ENCODE peak calls at places on chromosomes 11 and 22, in eight cellular contexts. One of them, this sample, is unnamed.

GRCh38 chr11:125625225-125625593 is 246 bp downstream of the CHEK1 start:
- DNase-seq in fibroblast of mammary gland: no peak
- DNase-seq in effector memory CD4-positive, alpha-beta T cell: no peak
- DNase-seq in thoracic aorta: no peak
- DNase-seq in left ventricle myocardium inferior: no peak
- DNase-seq in nephron progenitor cell: no peak
- DNase-seq in pons: no peak
- DNase-seq in AG09309: peak
- DNase-seq in this sample: peak

GRCh38 chr22:41619979-41620645 is 731 bp downstream of the DESI1 start:
- DNase-seq in fibroblast of mammary gland: no peak
- DNase-seq in effector memory CD4-positive, alpha-beta T cell: peak
- DNase-seq in thoracic aorta: no peak
- DNase-seq in left ventricle myocardium inferior: peak
- DNase-seq in nephron progenitor cell: peak
- DNase-seq in pons: no peak
- DNase-seq in AG09309: no peak
- DNase-seq in this sample: no peak

GRCh38 chr22:22401381-22401780 is 107.2 kb downstream of the ZNF280B start:
- DNase-seq in fibroblast of mammary gland: no peak
- DNase-seq in effector memory CD4-positive, alpha-beta T cell: no peak
- DNase-seq in thoracic aorta: no peak
- DNase-seq in left ventricle myocardium inferior: no peak
- DNase-seq in nephron progenitor cell: no peak
- DNase-seq in pons: no peak
- DNase-seq in AG09309: no peak
- DNase-seq in this sample: no peak

GRCh38 chr11:114250993-114251796 is 45.0 kb upstream of the NNMT start:
- DNase-seq in fibroblast of mammary gland: peak
- DNase-seq in effector memory CD4-positive, alpha-beta T cell: no peak
- DNase-seq in thoracic aorta: no peak
- DNase-seq in left ventricle myocardium inferior: peak
- DNase-seq in nephron progenitor cell: no peak
- DNase-seq in pons: no peak
- DNase-seq in AG09309: no peak
- DNase-seq in this sample: no peak

GRCh38 chr22:25514436-25514835 is 50.0 kb upstream of the GRK3 start:
- DNase-seq in fibroblast of mammary gland: no peak
- DNase-seq in effector memory CD4-positive, alpha-beta T cell: no peak
- DNase-seq in thoracic aorta: no peak
- DNase-seq in left ventricle myocardium inferior: no peak
- DNase-seq in nephron progenitor cell: no peak
- DNase-seq in pons: no peak
- DNase-seq in AG09309: no peak
- DNase-seq in this sample: no peak

GRCh38 chr11:128728767-128729587 is 35.1 kb downstream of the FLI1 start:
- DNase-seq in fibroblast of mammary gland: no peak
- DNase-seq in effector memory CD4-positive, alpha-beta T cell: no peak
- DNase-seq in thoracic aorta: no peak
- DNase-seq in left ventricle myocardium inferior: no peak
- DNase-seq in nephron progenitor cell: no peak
- DNase-seq in pons: no peak
- DNase-seq in AG09309: no peak
- DNase-seq in this sample: no peak

GRCh38 chr11:130426223-130427048 is 2.0 kb downstream of the ADAMTS8 start:
- DNase-seq in fibroblast of mammary gland: no peak
- DNase-seq in effector memory CD4-positive, alpha-beta T cell: no peak
- DNase-seq in thoracic aorta: no peak
- DNase-seq in left ventricle myocardium inferior: no peak
- DNase-seq in nephron progenitor cell: no peak
- DNase-seq in pons: peak
- DNase-seq in AG09309: no peak
- DNase-seq in this sample: peak

GRCh38 chr22:38882972-38883622 is 11.1 kb upstream of the CBX6 start:
- DNase-seq in fibroblast of mammary gland: no peak
- DNase-seq in effector memory CD4-positive, alpha-beta T cell: no peak
- DNase-seq in thoracic aorta: no peak
- DNase-seq in left ventricle myocardium inferior: no peak
- DNase-seq in nephron progenitor cell: no peak
- DNase-seq in pons: no peak
- DNase-seq in AG09309: no peak
- DNase-seq in this sample: no peak

GRCh38 chr11:117669062-117669461 is 128.0 kb downstream of the DSCAML1 start:
- DNase-seq in fibroblast of mammary gland: no peak
- DNase-seq in effector memory CD4-positive, alpha-beta T cell: no peak
- DNase-seq in thoracic aorta: no peak
- DNase-seq in left ventricle myocardium inferior: no peak
- DNase-seq in nephron progenitor cell: no peak
- DNase-seq in pons: peak
- DNase-seq in AG09309: no peak
- DNase-seq in this sample: no peak

GRCh38 chr11:89660234-89660633 is 49.9 kb upstream of the TRIM77 start:
- DNase-seq in fibroblast of mammary gland: no peak
- DNase-seq in effector memory CD4-positive, alpha-beta T cell: no peak
- DNase-seq in thoracic aorta: no peak
- DNase-seq in left ventricle myocardium inferior: no peak
- DNase-seq in nephron progenitor cell: no peak
- DNase-seq in pons: no peak
- DNase-seq in AG09309: no peak
- DNase-seq in this sample: no peak

GRCh38 chr11:122853261-122853660 is 15.0 kb downstream of the CRTAM start:
- DNase-seq in fibroblast of mammary gland: no peak
- DNase-seq in effector memory CD4-positive, alpha-beta T cell: no peak
- DNase-seq in thoracic aorta: no peak
- DNase-seq in left ventricle myocardium inferior: no peak
- DNase-seq in nephron progenitor cell: no peak
- DNase-seq in pons: no peak
- DNase-seq in AG09309: peak
- DNase-seq in this sample: no peak

GRCh38 chr11:86896486-86896885 is 58.7 kb downstream of the FZD4 start:
- DNase-seq in fibroblast of mammary gland: peak
- DNase-seq in effector memory CD4-positive, alpha-beta T cell: no peak
- DNase-seq in thoracic aorta: no peak
- DNase-seq in left ventricle myocardium inferior: no peak
- DNase-seq in nephron progenitor cell: no peak
- DNase-seq in pons: no peak
- DNase-seq in AG09309: peak
- DNase-seq in this sample: no peak

GRCh38 chr11:88320149-88320559 is 17.4 kb downstream of the CTSC start:
- DNase-seq in fibroblast of mammary gland: peak
- DNase-seq in effector memory CD4-positive, alpha-beta T cell: no peak
- DNase-seq in thoracic aorta: no peak
- DNase-seq in left ventricle myocardium inferior: no peak
- DNase-seq in nephron progenitor cell: no peak
- DNase-seq in pons: no peak
- DNase-seq in AG09309: peak
- DNase-seq in this sample: no peak

GRCh38 chr11:95119361-95120060 is 29.9 kb downstream of the ENDOD1 start:
- DNase-seq in fibroblast of mammary gland: no peak
- DNase-seq in effector memory CD4-positive, alpha-beta T cell: no peak
- DNase-seq in thoracic aorta: no peak
- DNase-seq in left ventricle myocardium inferior: no peak
- DNase-seq in nephron progenitor cell: no peak
- DNase-seq in pons: no peak
- DNase-seq in AG09309: no peak
- DNase-seq in this sample: no peak

GRCh38 chr11:12163181-12163841 is 52.9 kb downstream of the MICAL2 start:
- DNase-seq in fibroblast of mammary gland: peak
- DNase-seq in effector memory CD4-positive, alpha-beta T cell: no peak
- DNase-seq in thoracic aorta: peak
- DNase-seq in left ventricle myocardium inferior: peak
- DNase-seq in nephron progenitor cell: no peak
- DNase-seq in pons: no peak
- DNase-seq in AG09309: peak
- DNase-seq in this sample: no peak

GRCh38 chr11:8168485-8169257 is at the start of gene RIC3:
- DNase-seq in fibroblast of mammary gland: no peak
- DNase-seq in effector memory CD4-positive, alpha-beta T cell: no peak
- DNase-seq in thoracic aorta: no peak
- DNase-seq in left ventricle myocardium inferior: peak
- DNase-seq in nephron progenitor cell: peak
- DNase-seq in pons: peak
- DNase-seq in AG09309: no peak
- DNase-seq in this sample: peak

GRCh38 chr11:19711911-19712280 is 741 bp upstream of the NAV2 start:
- DNase-seq in fibroblast of mammary gland: no peak
- DNase-seq in effector memory CD4-positive, alpha-beta T cell: no peak
- DNase-seq in thoracic aorta: no peak
- DNase-seq in left ventricle myocardium inferior: no peak
- DNase-seq in nephron progenitor cell: no peak
- DNase-seq in pons: peak
- DNase-seq in AG09309: no peak
- DNase-seq in this sample: no peak

GRCh38 chr22:29306175-29306829 is at the start of gene GAS2L1:
- DNase-seq in fibroblast of mammary gland: peak
- DNase-seq in effector memory CD4-positive, alpha-beta T cell: no peak
- DNase-seq in thoracic aorta: no peak
- DNase-seq in left ventricle myocardium inferior: peak
- DNase-seq in nephron progenitor cell: peak
- DNase-seq in pons: peak
- DNase-seq in AG09309: peak
- DNase-seq in this sample: no peak

GRCh38 chr11:61841636-61842332 is 13.7 kb downstream of the FADS2 start:
- DNase-seq in fibroblast of mammary gland: no peak
- DNase-seq in effector memory CD4-positive, alpha-beta T cell: no peak
- DNase-seq in thoracic aorta: no peak
- DNase-seq in left ventricle myocardium inferior: no peak
- DNase-seq in nephron progenitor cell: no peak
- DNase-seq in pons: peak
- DNase-seq in AG09309: no peak
- DNase-seq in this sample: no peak

GRCh38 chr11:95588821-95589220 is 200.8 kb downstream of the FAM76B start:
- DNase-seq in fibroblast of mammary gland: no peak
- DNase-seq in effector memory CD4-positive, alpha-beta T cell: no peak
- DNase-seq in thoracic aorta: no peak
- DNase-seq in left ventricle myocardium inferior: no peak
- DNase-seq in nephron progenitor cell: no peak
- DNase-seq in pons: no peak
- DNase-seq in AG09309: no peak
- DNase-seq in this sample: no peak

GRCh38 chr11:111531687-111532364 is 8.7 kb upstream of the LAYN start:
- DNase-seq in fibroblast of mammary gland: peak
- DNase-seq in effector memory CD4-positive, alpha-beta T cell: no peak
- DNase-seq in thoracic aorta: no peak
- DNase-seq in left ventricle myocardium inferior: no peak
- DNase-seq in nephron progenitor cell: no peak
- DNase-seq in pons: no peak
- DNase-seq in AG09309: peak
- DNase-seq in this sample: no peak

GRCh38 chr11:1219446-1219835 is 3.4 kb upstream of the MUC5B start:
- DNase-seq in fibroblast of mammary gland: no peak
- DNase-seq in effector memory CD4-positive, alpha-beta T cell: no peak
- DNase-seq in thoracic aorta: no peak
- DNase-seq in left ventricle myocardium inferior: no peak
- DNase-seq in nephron progenitor cell: peak
- DNase-seq in pons: no peak
- DNase-seq in AG09309: no peak
- DNase-seq in this sample: no peak

GRCh38 chr22:25742918-25743708 is 1.1 kb downstream of the MYO18B start:
- DNase-seq in fibroblast of mammary gland: no peak
- DNase-seq in effector memory CD4-positive, alpha-beta T cell: no peak
- DNase-seq in thoracic aorta: no peak
- DNase-seq in left ventricle myocardium inferior: no peak
- DNase-seq in nephron progenitor cell: no peak
- DNase-seq in pons: no peak
- DNase-seq in AG09309: no peak
- DNase-seq in this sample: no peak

GRCh38 chr11:28743101-28743550 is 634.9 kb downstream of the METTL15 start:
- DNase-seq in fibroblast of mammary gland: no peak
- DNase-seq in effector memory CD4-positive, alpha-beta T cell: no peak
- DNase-seq in thoracic aorta: no peak
- DNase-seq in left ventricle myocardium inferior: no peak
- DNase-seq in nephron progenitor cell: no peak
- DNase-seq in pons: no peak
- DNase-seq in AG09309: no peak
- DNase-seq in this sample: no peak

GRCh38 chr11:2816517-2816916 is 69.1 kb downstream of the CDKN1C start:
- DNase-seq in fibroblast of mammary gland: no peak
- DNase-seq in effector memory CD4-positive, alpha-beta T cell: no peak
- DNase-seq in thoracic aorta: no peak
- DNase-seq in left ventricle myocardium inferior: no peak
- DNase-seq in nephron progenitor cell: no peak
- DNase-seq in pons: no peak
- DNase-seq in AG09309: no peak
- DNase-seq in this sample: no peak

GRCh38 chr11:839875-840617 is 2.3 kb downstream of the POLR2L start:
- DNase-seq in fibroblast of mammary gland: no peak
- DNase-seq in effector memory CD4-positive, alpha-beta T cell: no peak
- DNase-seq in thoracic aorta: no peak
- DNase-seq in left ventricle myocardium inferior: no peak
- DNase-seq in nephron progenitor cell: no peak
- DNase-seq in pons: no peak
- DNase-seq in AG09309: no peak
- DNase-seq in this sample: no peak

GRCh38 chr11:67277231-67277961 is 11.1 kb downstream of the GRK2 start:
- DNase-seq in fibroblast of mammary gland: peak
- DNase-seq in effector memory CD4-positive, alpha-beta T cell: peak
- DNase-seq in thoracic aorta: peak
- DNase-seq in left ventricle myocardium inferior: peak
- DNase-seq in nephron progenitor cell: peak
- DNase-seq in pons: peak
- DNase-seq in AG09309: no peak
- DNase-seq in this sample: no peak

GRCh38 chr11:12810497-12810896 is 136.3 kb downstream of the TEAD1 start:
- DNase-seq in fibroblast of mammary gland: peak
- DNase-seq in effector memory CD4-positive, alpha-beta T cell: no peak
- DNase-seq in thoracic aorta: no peak
- DNase-seq in left ventricle myocardium inferior: no peak
- DNase-seq in nephron progenitor cell: no peak
- DNase-seq in pons: no peak
- DNase-seq in AG09309: no peak
- DNase-seq in this sample: no peak

GRCh38 chr11:58058276-58059010 is 27.7 kb downstream of the OR6Q1 start:
- DNase-seq in fibroblast of mammary gland: no peak
- DNase-seq in effector memory CD4-positive, alpha-beta T cell: no peak
- DNase-seq in thoracic aorta: no peak
- DNase-seq in left ventricle myocardium inferior: no peak
- DNase-seq in nephron progenitor cell: no peak
- DNase-seq in pons: no peak
- DNase-seq in AG09309: no peak
- DNase-seq in this sample: no peak

GRCh38 chr11:58024601-58025091 is 965 bp downstream of the OR9Q1 start:
- DNase-seq in fibroblast of mammary gland: peak
- DNase-seq in effector memory CD4-positive, alpha-beta T cell: no peak
- DNase-seq in thoracic aorta: peak
- DNase-seq in left ventricle myocardium inferior: peak
- DNase-seq in nephron progenitor cell: peak
- DNase-seq in pons: peak
- DNase-seq in AG09309: no peak
- DNase-seq in this sample: no peak

GRCh38 chr11:122601131-122602125 is 54.1 kb upstream of the UBASH3B start:
- DNase-seq in fibroblast of mammary gland: peak
- DNase-seq in effector memory CD4-positive, alpha-beta T cell: no peak
- DNase-seq in thoracic aorta: no peak
- DNase-seq in left ventricle myocardium inferior: no peak
- DNase-seq in nephron progenitor cell: no peak
- DNase-seq in pons: no peak
- DNase-seq in AG09309: peak
- DNase-seq in this sample: no peak

GRCh38 chr22:31075961-31076360 is 5.2 kb upstream of the SMTN start:
- DNase-seq in fibroblast of mammary gland: peak
- DNase-seq in effector memory CD4-positive, alpha-beta T cell: no peak
- DNase-seq in thoracic aorta: peak
- DNase-seq in left ventricle myocardium inferior: peak
- DNase-seq in nephron progenitor cell: no peak
- DNase-seq in pons: no peak
- DNase-seq in AG09309: peak
- DNase-seq in this sample: no peak

GRCh38 chr11:112012877-112013276 is 12.3 kb upstream of the DLAT start:
- DNase-seq in fibroblast of mammary gland: peak
- DNase-seq in effector memory CD4-positive, alpha-beta T cell: no peak
- DNase-seq in thoracic aorta: no peak
- DNase-seq in left ventricle myocardium inferior: no peak
- DNase-seq in nephron progenitor cell: no peak
- DNase-seq in pons: no peak
- DNase-seq in AG09309: no peak
- DNase-seq in this sample: no peak

GRCh38 chr11:100682247-100682969 is 4.7 kb upstream of the ARHGAP42 start:
- DNase-seq in fibroblast of mammary gland: peak
- DNase-seq in effector memory CD4-positive, alpha-beta T cell: no peak
- DNase-seq in thoracic aorta: no peak
- DNase-seq in left ventricle myocardium inferior: no peak
- DNase-seq in nephron progenitor cell: no peak
- DNase-seq in pons: no peak
- DNase-seq in AG09309: no peak
- DNase-seq in this sample: no peak

This sample was measured in amygdala.